ENCODE peak calls at places on chromosomes 5 and 9, in seven cellular contexts. L is HCT116, W is SK-N-SH, D is GM12878, V is K562, N is HepG2, X is H1. G is an unnamed sample.
A peak's percentile ranks its signal among the peaks of the same experiment; 100 is the strongest.

GRCh38 chr5:76547242-76547890 is 75.8 kb downstream of the F2RL2 start:
- DNase-seq in L (no peak), N (no peak), W (no peak), X (no peak), V (no peak), D (peak; percentile 88), G (no peak)

GRCh38 chr5:95644351-95645042 is 2.1 kb upstream of the RFESD start:
- DNase-seq in W (peak; percentile 44), D (peak; percentile 56), V (peak; percentile 81), X (peak; percentile 48), L (peak; percentile 72), N (peak; percentile 45), G (no peak)

GRCh38 chr5:156934450-156935211 is 28.4 kb downstream of the TIMD4 start:
- DNase-seq in X (peak; percentile 54), L (peak; percentile 7), V (peak; percentile 1), N (peak; percentile 9), W (peak; percentile 36), D (no peak), G (no peak)

GRCh38 chr5:118070041-118070440 is 918.3 kb downstream of the DTWD2 start:
- DNase-seq in L (no peak), X (no peak), D (no peak), N (no peak), W (no peak), V (no peak), G (no peak)

GRCh38 chr9:77883846-77884771 is 147.5 kb downstream of the GNAQ start:
- DNase-seq in X (no peak), D (no peak), V (no peak), W (no peak), N (no peak), L (no peak), G (no peak)

GRCh38 chr5:80554646-80555045 is 15.4 kb downstream of the ANKRD34B start:
- DNase-seq in L (no peak), N (no peak), D (no peak), W (no peak), X (peak; percentile 56), V (peak; percentile 73), G (no peak)

GRCh38 chr9:77981907-77982306 is 49.7 kb downstream of the GNAQ start:
- DNase-seq in L (no peak), X (no peak), V (no peak), N (no peak), W (no peak), D (no peak), G (no peak)

GRCh38 chr5:127007522-127007921 is 22.8 kb downstream of the MARCHF3 start:
- DNase-seq in X (no peak), D (no peak), V (no peak), W (no peak), L (no peak), N (no peak), G (no peak)

GRCh38 chr9:78298046-78298511 is 1.2 kb downstream of the PSAT1 start:
- DNase-seq in W (peak; percentile 56), L (no peak), V (peak; percentile 55), N (peak; percentile 28), D (no peak), X (peak; percentile 45), G (no peak)

GRCh38 chr5:139864716-139865483 is 69.3 kb downstream of the PSD2 start:
- DNase-seq in W (no peak), N (no peak), L (no peak), X (no peak), V (no peak), D (no peak), G (no peak)

GRCh38 chr5:139862313-139862712 is 66.7 kb downstream of the PSD2 start:
- DNase-seq in W (no peak), N (no peak), D (peak; percentile 23), L (no peak), X (no peak), V (peak; percentile 20), G (peak; percentile 6)

GRCh38 chr5:139863361-139863760 is 67.8 kb downstream of the PSD2 start:
- DNase-seq in N (no peak), D (no peak), V (no peak), L (no peak), X (no peak), W (no peak), G (no peak)

GRCh38 chr5:139862803-139863202 is 67.2 kb downstream of the PSD2 start:
- DNase-seq in D (no peak), V (no peak), X (no peak), N (no peak), L (no peak), W (no peak), G (no peak)

DNA sequence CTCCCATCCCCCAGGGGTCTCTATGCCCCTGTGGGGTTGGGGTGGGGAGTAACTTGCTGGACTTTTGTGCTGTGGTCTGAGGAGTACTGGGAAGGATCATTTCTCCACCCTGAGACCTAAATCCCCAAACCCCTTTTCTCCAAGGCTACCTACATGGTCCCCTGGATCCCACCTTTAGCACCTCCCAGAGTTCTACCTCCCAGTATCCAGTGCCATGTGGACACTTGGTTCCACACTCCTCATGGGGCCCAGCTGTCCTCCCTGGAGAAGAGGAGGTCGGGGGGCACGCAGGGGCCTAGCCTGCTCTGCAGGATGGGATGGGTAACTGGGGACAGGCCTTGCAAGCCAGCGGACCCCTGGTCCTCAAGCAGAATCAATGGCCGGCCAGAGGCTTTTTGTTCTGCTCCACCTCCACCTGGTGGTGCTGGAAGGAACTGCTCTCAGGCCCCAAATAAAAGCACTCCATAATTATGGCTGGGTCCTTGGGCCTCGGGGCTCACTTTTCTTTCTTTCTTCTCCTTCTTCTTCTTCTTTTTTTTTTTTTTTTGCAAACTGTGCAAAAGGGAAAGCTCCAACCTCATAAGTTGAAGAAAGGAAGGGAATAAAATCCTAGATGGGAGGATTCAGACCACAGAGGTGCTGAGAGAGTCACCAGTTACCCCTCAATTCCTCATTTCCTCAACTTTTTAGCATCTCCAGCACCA is 68.4 kb downstream of the PSD2 start:
- DNase-seq in D (no peak), N (peak; percentile 28), X (peak; percentile 89), L (no peak), V (peak; percentile 69), W (peak; percentile 85), G (peak; percentile 66)
- TF ChIP-seq JUND in D (no peak), N (no peak), X (no peak), L (no peak), V (no peak), W (no peak), G (no peak)

GRCh38 chr9:130380920-130381469 is 63.8 kb upstream of the ASS1 start:
- DNase-seq in N (no peak), V (no peak), X (no peak), L (no peak), W (no peak), D (no peak), G (no peak)

GRCh38 chr9:130381660-130382059 is 63.1 kb upstream of the ASS1 start:
- DNase-seq in W (no peak), N (no peak), D (no peak), X (no peak), V (no peak), L (no peak), G (no peak)

GRCh38 chr9:130377612-130378011 is 67.1 kb upstream of the ASS1 start:
- DNase-seq in X (no peak), L (no peak), W (no peak), V (no peak), D (no peak), N (no peak), G (no peak)

GRCh38 chr9:130378875-130379648 is 65.7 kb upstream of the ASS1 start:
- DNase-seq in L (no peak), N (no peak), W (no peak), V (no peak), D (no peak), X (no peak), G (no peak)

DNA sequence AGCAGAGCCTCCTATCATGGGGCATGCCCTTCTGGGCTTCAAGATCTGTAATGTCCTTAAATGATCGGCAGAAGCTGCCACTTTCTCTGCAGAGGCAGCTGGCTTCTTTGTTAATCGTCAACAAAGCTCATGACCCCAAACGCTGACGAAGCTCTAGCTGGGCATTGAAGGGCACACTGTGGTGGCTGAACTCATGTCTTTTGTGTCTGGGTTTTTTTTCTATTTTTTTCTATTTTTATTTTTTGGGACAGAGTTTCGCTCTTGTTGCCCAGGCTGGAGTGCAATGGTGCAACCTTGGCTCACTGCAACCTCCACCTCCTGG is 65.2 kb upstream of the ASS1 start:
- DNase-seq in W (no peak), N (no peak), D (no peak), V (no peak), L (no peak), X (no peak), G (no peak)
- TF ChIP-seq JUND in W (no peak), N (no peak), D (no peak), V (no peak), L (no peak), X (no peak), G (no peak)

GRCh38 chr5:181058786-181059296 is 18.8 kb downstream of the BTNL9 start:
- DNase-seq in L (no peak), N (no peak), D (no peak), V (no peak), X (no peak), W (no peak), G (no peak)

GRCh38 chr5:181060231-181060590 is 20.1 kb downstream of the BTNL9 start:
- DNase-seq in V (no peak), N (no peak), X (no peak), D (no peak), W (no peak), L (no peak), G (no peak)

GRCh38 chr5:181058321-181058720 is 18.3 kb downstream of the BTNL9 start:
- DNase-seq in L (no peak), W (no peak), V (no peak), D (no peak), N (no peak), X (no peak), G (no peak)

GRCh38 chr5:181060924-181061323 is 20.9 kb downstream of the BTNL9 start:
- DNase-seq in X (no peak), V (no peak), N (no peak), W (no peak), D (no peak), L (no peak), G (no peak)

DNA sequence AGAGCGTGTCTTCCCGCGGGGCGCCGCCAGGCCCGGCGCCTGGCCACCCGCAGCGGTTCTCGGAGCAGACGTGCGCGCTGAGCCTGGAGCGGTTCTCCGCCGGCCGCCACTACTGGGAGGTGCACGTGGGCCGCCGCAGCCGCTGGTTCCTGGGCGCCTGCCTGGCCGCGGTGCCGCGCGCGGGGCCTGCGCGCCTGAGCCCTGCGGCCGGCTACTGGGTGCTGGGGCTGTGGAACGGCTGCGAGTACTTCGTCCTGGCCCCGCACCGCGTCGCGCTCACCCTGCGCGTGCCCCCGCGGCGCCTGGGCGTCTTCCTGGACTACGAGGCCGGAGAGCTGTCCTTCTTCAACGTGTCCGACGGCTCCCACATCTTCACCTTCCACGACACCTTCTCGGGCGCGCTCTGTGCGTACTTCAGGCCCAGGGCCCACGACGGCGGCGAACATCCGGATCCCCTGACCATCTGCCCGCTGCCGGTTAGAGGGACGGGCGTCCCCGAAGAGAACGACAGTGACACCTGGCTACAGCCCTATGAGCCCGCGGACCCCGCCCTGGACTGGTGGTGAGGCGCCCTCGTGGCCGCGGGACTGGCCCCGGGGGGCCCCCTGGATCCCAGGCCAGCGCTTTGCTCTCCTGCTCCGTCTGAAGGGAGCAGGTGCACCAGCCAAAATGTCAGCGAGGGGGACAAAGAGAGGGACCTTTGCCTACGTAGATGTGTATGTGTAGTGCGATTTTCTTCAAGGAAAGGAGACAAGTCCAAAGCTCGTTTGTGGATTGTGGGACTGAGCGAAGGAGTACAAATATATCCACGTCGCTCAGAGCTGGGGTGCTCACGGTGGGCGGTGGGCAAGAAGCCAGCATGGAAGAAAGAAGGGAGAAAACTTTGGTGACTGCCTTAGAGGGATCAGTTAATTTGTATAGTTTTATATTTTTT is 19.5 kb downstream of the BTNL9 start:
- DNase-seq in D (no peak), X (peak; percentile 67), L (no peak), V (no peak), N (no peak), W (no peak), G (no peak)
- TF ChIP-seq JUND in D (no peak), X (no peak), L (no peak), V (no peak), N (no peak), W (no peak), G (no peak)

GRCh38 chr5:167867281-167867680 is 424.2 kb upstream of the WWC1 start:
- DNase-seq in D (no peak), W (no peak), L (no peak), V (no peak), N (no peak), X (peak; percentile 10), G (no peak)
- TF ChIP-seq JUND in D (no peak), W (no peak), L (no peak), V (no peak), N (no peak), X (no peak), G (no peak)

G was measured in T47D.